ENCODE peak calls at places on chromosome 14, in seven cellular contexts. K, I, R, V, T, S and Z are unnamed samples.

GRCh38 chr14:93115920-93116675 is at the start of gene ITPK1:
- DNase-seq in I (peak; percentile 24), S (no peak), R (no peak), V (peak; percentile 92), T (no peak), K (peak; percentile 66), Z (no peak)

GRCh38 chr14:30868736-30869135 is 5.6 kb upstream of the COCH start:
- DNase-seq in R (no peak), I (no peak), V (no peak), S (no peak), K (no peak), T (no peak), Z (no peak)

GRCh38 chr14:105861985-105862465 is 335.6 kb downstream of the TMEM121 start:
- DNase-seq in K (no peak), V (no peak), I (no peak), T (no peak), R (no peak), S (peak; percentile 88), Z (no peak)

GRCh38 chr14:96839251-96839650 is 42.1 kb downstream of the VRK1 start:
- DNase-seq in R (no peak), V (no peak), K (no peak), I (no peak), T (no peak), S (no peak), Z (no peak)

GRCh38 chr14:48391661-48392060 is 716.3 kb upstream of the MDGA2 start:
- DNase-seq in R (no peak), I (no peak), K (no peak), V (no peak), S (no peak), T (no peak), Z (no peak)

GRCh38 chr14:27222671-27223070 is 624.8 kb upstream of the NOVA1 start:
- DNase-seq in K (no peak), R (no peak), V (no peak), T (no peak), I (no peak), S (no peak), Z (no peak)

GRCh38 chr14:50039734-50040400 is 76.5 kb downstream of the VCPKMT start:
- DNase-seq in T (no peak), I (peak; percentile 39), R (no peak), S (no peak), V (no peak), K (no peak), Z (no peak)

GRCh38 chr14:34461334-34462131 is 507 bp downstream of the SPTSSA start:
- DNase-seq in I (peak; percentile 89), K (peak; percentile 72), S (no peak), V (no peak), R (no peak), T (peak; percentile 13), Z (peak; percentile 36)

GRCh38 chr14:26206640-26207039 is 391.2 kb downstream of the NOVA1 start:
- DNase-seq in S (no peak), R (no peak), V (no peak), T (no peak), K (no peak), I (no peak), Z (no peak)

GRCh38 chr14:93927746-93928145 is 602 bp downstream of the FAM181A start:
- DNase-seq in S (no peak), K (no peak), R (no peak), I (no peak), T (no peak), V (no peak), Z (no peak)

DNA sequence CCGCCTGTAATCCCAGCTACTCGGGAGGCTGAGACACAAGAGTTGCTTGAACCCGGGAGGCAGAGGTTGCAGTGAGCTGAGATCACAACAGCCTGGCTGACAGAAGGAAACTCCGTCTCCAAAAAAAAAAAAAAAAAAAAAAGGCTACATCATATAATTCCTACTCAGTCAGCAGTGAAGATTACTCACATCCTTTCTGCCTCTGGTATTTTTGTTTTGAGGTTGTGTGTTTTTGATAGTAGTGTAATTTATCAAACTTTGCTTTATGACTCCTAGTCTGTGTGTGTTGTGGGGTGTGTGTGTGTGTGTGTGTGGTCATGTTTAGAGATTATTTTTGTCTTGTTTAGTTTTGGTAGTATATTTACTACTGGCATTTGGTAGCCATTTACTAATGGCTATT is 29.8 kb upstream of the DLGAP5 start:
- DNase-seq in R (no peak), V (no peak), T (no peak), S (no peak), I (no peak), K (no peak), Z (no peak)
- TF ChIP-seq YY1 in R (no peak), V (no peak), T (no peak), S (no peak), I (no peak), K (no peak), Z (no peak)

GRCh38 chr14:104602933-104603325 is 1.6 kb downstream of the TMEM179 start:
- DNase-seq in I (no peak), T (no peak), V (peak; percentile 28), R (no peak), S (no peak), K (no peak), Z (no peak)

GRCh38 chr14:104601786-104602185 is 2.8 kb downstream of the TMEM179 start:
- DNase-seq in T (no peak), K (no peak), R (no peak), V (peak; percentile 89), S (no peak), I (no peak), Z (no peak)

GRCh38 chr14:104602315-104602932 is 2.1 kb downstream of the TMEM179 start:
- DNase-seq in I (no peak), K (no peak), S (no peak), V (peak; percentile 14), T (no peak), R (no peak), Z (no peak)

GRCh38 chr14:104603623-104604401 is 760 bp downstream of the TMEM179 start:
- DNase-seq in V (peak; percentile 79), I (no peak), T (no peak), K (no peak), S (no peak), R (no peak), Z (no peak)

GRCh38 chr14:104604461-104605449 is at the start of gene TMEM179:
- DNase-seq in T (no peak), I (peak; percentile 7), R (peak; percentile 15), K (peak; percentile 55), S (no peak), V (peak; percentile 76), Z (peak; percentile 40)
- TF ChIP-seq YY1 in T (no peak), I (no peak), R (peak; percentile 29), K (no peak), S (no peak), V (no peak), Z (no peak)

DNA sequence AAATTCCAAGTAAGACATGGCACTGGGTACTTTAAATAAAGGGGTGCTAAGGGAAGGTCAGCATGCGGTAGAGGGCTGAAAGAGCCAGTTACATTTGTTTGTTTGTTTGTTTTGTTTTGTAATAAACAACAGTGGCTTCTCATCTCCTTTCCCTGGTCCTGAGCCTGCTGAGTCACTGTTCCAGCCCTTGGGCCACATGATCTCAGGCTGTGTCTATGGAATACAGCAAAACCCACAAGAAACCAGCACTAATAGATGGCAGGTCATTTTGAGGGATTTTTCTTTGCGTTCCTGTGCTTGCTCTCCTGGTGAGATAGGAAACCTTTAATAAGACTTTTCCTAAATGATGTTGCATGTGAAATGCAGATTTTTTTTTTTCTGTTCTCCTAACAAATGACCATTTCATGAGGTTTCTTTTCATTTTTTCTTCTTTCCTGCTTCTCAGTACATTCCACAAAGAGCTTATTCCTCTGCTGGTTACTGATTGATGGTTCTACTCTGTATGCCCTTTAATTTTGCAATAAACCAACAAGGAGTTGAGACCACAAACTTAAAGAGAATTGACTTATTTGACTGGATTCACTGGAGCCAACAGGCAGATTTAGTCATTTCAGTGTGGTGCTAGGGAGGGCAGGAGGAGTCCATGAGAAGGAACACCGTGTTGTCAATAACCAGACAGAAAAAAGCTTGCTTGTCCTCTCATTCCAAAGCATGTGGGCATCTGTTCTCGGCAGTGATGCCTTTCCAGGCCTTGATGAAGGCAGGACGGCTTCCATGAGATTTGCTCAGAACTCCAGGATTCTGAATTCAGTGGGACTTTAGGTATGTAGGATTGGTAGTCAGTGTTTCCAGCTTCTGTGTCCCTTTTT is 459.2 kb downstream of the RAD51B start:
- DNase-seq in I (peak; percentile 90), S (no peak), T (peak; percentile 6), K (peak; percentile 37), V (no peak), R (no peak), Z (no peak)
- TF ChIP-seq YY1 in I (no peak), S (peak; percentile 27), T (no peak), K (no peak), V (no peak), R (no peak), Z (no peak)

DNA sequence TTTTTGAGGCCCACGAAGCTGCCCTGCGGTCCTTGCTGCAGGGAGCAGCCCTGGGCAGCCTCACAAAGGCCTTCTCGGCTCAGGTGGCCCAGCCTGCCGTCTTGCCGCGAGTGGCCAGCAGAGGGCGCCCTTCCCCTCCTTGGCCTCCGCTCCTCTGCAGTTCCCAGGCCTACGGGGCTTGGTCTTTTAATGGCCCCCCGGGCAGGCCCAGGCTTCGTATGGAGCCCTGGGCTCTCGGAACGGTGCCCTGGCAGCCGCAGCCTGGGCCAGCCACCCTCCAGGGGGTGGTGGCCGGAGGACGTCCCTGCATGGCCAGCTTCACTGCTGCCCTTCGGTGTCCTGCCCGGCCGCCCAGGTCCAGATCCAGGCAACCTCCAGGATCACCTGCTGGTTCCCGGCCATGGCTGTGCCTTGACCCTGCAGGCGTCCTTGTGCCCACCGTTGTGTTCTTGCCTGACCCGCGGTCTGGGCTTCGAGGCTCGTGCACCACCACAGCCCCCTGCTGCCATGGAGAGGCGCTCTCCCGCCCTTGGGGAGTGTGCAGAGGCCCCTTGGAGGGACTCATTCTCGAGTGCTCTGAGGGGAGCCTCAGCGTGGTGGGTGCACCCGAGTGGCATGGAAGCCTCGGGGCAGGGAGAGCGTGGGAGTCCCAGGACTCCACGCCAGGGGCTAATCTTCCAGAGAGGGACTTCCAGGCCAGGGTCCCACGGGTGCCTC is 9.4 kb downstream of the ASPG start:
- DNase-seq in T (no peak), R (peak; percentile 58), I (no peak), K (peak; percentile 64), V (peak; percentile 92), S (no peak), Z (peak; percentile 20)
- TF ChIP-seq YY1 in T (peak; percentile 16), R (peak; percentile 52), I (no peak), K (no peak), V (no peak), S (no peak), Z (no peak)

GRCh38 chr14:64692597-64693350 is 11.4 kb upstream of the PLEKHG3 start:
- DNase-seq in S (no peak), R (no peak), I (no peak), K (no peak), V (no peak), T (no peak), Z (no peak)

GRCh38 chr14:64695071-64695470 is 9.2 kb upstream of the PLEKHG3 start:
- DNase-seq in I (no peak), K (no peak), S (no peak), V (no peak), R (no peak), T (no peak), Z (no peak)

GRCh38 chr14:64693766-64694165 is 10.5 kb upstream of the PLEKHG3 start:
- DNase-seq in V (no peak), K (no peak), T (no peak), S (no peak), R (no peak), I (no peak), Z (no peak)

GRCh38 chr14:64698899-64699298 is 5.3 kb upstream of the PLEKHG3 start:
- DNase-seq in V (no peak), R (no peak), K (no peak), T (no peak), S (no peak), I (no peak), Z (no peak)

GRCh38 chr14:64696355-64696844 is 7.8 kb upstream of the PLEKHG3 start:
- DNase-seq in S (no peak), K (no peak), I (no peak), R (no peak), V (no peak), T (no peak), Z (no peak)
- TF ChIP-seq YY1 in S (no peak), K (no peak), I (no peak), R (no peak), V (no peak), T (no peak), Z (no peak)